ENCODE peak calls at places on chromosome 7, in five cellular contexts. Q is WTC11; H is fibroblast of lung; A is NCI-H2029 treated with DMSO at 0.1 percent for 48 hours; N is activated CD4-positive, alpha-beta T cell treated with anti-CD3 and anti-CD28 coated beads for 48 hours. X is an unnamed sample.

GRCh38 chr7:45663965-45664623 is 89.9 kb downstream of the ADCY1 start:
- DNase-seq in Q (peak; percentile 4), H (no peak), A (no peak), N (no peak), X (no peak)

GRCh38 chr7:74000489-74001149 is 27.4 kb upstream of the ELN start:
- DNase-seq in Q (no peak), H (no peak), A (no peak), N (no peak), X (no peak)

GRCh38 chr7:18495412-18496335 is at the start of gene HDAC9:
- DNase-seq in Q (peak; percentile 32), H (peak; percentile 77), A (peak; percentile 62), N (no peak), X (no peak)

GRCh38 chr7:32259917-32260596 is 189.8 kb upstream of the PDE1C start:
- DNase-seq in Q (no peak), H (no peak), A (peak; percentile 90), N (no peak), X (no peak)

GRCh38 chr7:17651296-17651695 is 289.0 kb downstream of the SNX13 start:
- DNase-seq in Q (no peak), H (peak; percentile 9), A (no peak), N (no peak), X (no peak)

GRCh38 chr7:47763063-47763974 is 181.4 kb upstream of the TNS3 start:
- DNase-seq in Q (no peak), H (peak; percentile 92), A (peak; percentile 62), N (no peak), X (no peak)

GRCh38 chr7:11261470-11261869 is 287.8 kb downstream of the PHF14 start:
- DNase-seq in Q (no peak), H (peak; percentile 25), A (peak; percentile 94), N (no peak), X (no peak)

GRCh38 chr7:43290978-43291377 is 178.5 kb downstream of the HECW1 start:
- DNase-seq in Q (no peak), H (no peak), A (no peak), N (no peak), X (no peak)